ENCODE peak calls at places on chromosomes 7 and 10, in six cellular contexts. One of them, this sample, is unnamed.

GRCh38 chr7:65387893-65388292 is 14.2 kb downstream of the ZNF92 start:
- DNase-seq in activated CD8-positive, alpha-beta memory T cell treated with anti-CD3 and anti-CD28 coated beads, Interleukin-2, amount 10 ng/mL, durations not matched to agents 7 days and 5 days: no peak
- DNase-seq in dermis microvascular lymphatic vessel endothelial cell: no peak
- DNase-seq in skeletal muscle cell: no peak
- DNase-seq in AG10803: no peak
- DNase-seq in esophagus muscularis mucosa: no peak
- DNase-seq in this sample: no peak

GRCh38 chr10:52526251-52526823 is 212.3 kb downstream of the DKK1 start:
- DNase-seq in activated CD8-positive, alpha-beta memory T cell treated with anti-CD3 and anti-CD28 coated beads, Interleukin-2, amount 10 ng/mL, durations not matched to agents 7 days and 5 days: no peak
- DNase-seq in dermis microvascular lymphatic vessel endothelial cell: no peak
- DNase-seq in skeletal muscle cell: no peak
- DNase-seq in AG10803: peak
- DNase-seq in esophagus muscularis mucosa: no peak
- DNase-seq in this sample: no peak

GRCh38 chr10:72098301-72099053 is 10.1 kb upstream of the SPOCK2 start:
- DNase-seq in activated CD8-positive, alpha-beta memory T cell treated with anti-CD3 and anti-CD28 coated beads, Interleukin-2, amount 10 ng/mL, durations not matched to agents 7 days and 5 days: no peak
- DNase-seq in dermis microvascular lymphatic vessel endothelial cell: no peak
- DNase-seq in skeletal muscle cell: no peak
- DNase-seq in AG10803: no peak
- DNase-seq in esophagus muscularis mucosa: peak
- DNase-seq in this sample: no peak

GRCh38 chr10:89659185-89660131 is 14.4 kb upstream of the PANK1 start:
- DNase-seq in activated CD8-positive, alpha-beta memory T cell treated with anti-CD3 and anti-CD28 coated beads, Interleukin-2, amount 10 ng/mL, durations not matched to agents 7 days and 5 days: no peak
- DNase-seq in dermis microvascular lymphatic vessel endothelial cell: no peak
- DNase-seq in skeletal muscle cell: no peak
- DNase-seq in AG10803: peak
- DNase-seq in esophagus muscularis mucosa: no peak
- DNase-seq in this sample: no peak

GRCh38 chr10:13961096-13961495 is 369.6 kb downstream of the FRMD4A start:
- DNase-seq in activated CD8-positive, alpha-beta memory T cell treated with anti-CD3 and anti-CD28 coated beads, Interleukin-2, amount 10 ng/mL, durations not matched to agents 7 days and 5 days: no peak
- DNase-seq in dermis microvascular lymphatic vessel endothelial cell: no peak
- DNase-seq in skeletal muscle cell: peak
- DNase-seq in AG10803: peak
- DNase-seq in esophagus muscularis mucosa: no peak
- DNase-seq in this sample: no peak

GRCh38 chr10:43113201-43113893 is 24.9 kb upstream of the CSGALNACT2 start:
- DNase-seq in activated CD8-positive, alpha-beta memory T cell treated with anti-CD3 and anti-CD28 coated beads, Interleukin-2, amount 10 ng/mL, durations not matched to agents 7 days and 5 days: no peak
- DNase-seq in dermis microvascular lymphatic vessel endothelial cell: no peak
- DNase-seq in skeletal muscle cell: no peak
- DNase-seq in AG10803: no peak
- DNase-seq in esophagus muscularis mucosa: no peak
- DNase-seq in this sample: no peak

GRCh38 chr7:96285579-96285978 is 36.3 kb downstream of the SLC25A13 start:
- DNase-seq in activated CD8-positive, alpha-beta memory T cell treated with anti-CD3 and anti-CD28 coated beads, Interleukin-2, amount 10 ng/mL, durations not matched to agents 7 days and 5 days: peak
- DNase-seq in dermis microvascular lymphatic vessel endothelial cell: no peak
- DNase-seq in skeletal muscle cell: no peak
- DNase-seq in AG10803: no peak
- DNase-seq in esophagus muscularis mucosa: no peak
- DNase-seq in this sample: peak

GRCh38 chr10:28541695-28542365 is 8.9 kb downstream of the WAC start:
- DNase-seq in activated CD8-positive, alpha-beta memory T cell treated with anti-CD3 and anti-CD28 coated beads, Interleukin-2, amount 10 ng/mL, durations not matched to agents 7 days and 5 days: no peak
- DNase-seq in dermis microvascular lymphatic vessel endothelial cell: no peak
- DNase-seq in skeletal muscle cell: no peak
- DNase-seq in AG10803: no peak
- DNase-seq in esophagus muscularis mucosa: no peak
- DNase-seq in this sample: no peak

GRCh38 chr10:22821501-22821900 is 106.4 kb upstream of the ARMC3 start:
- DNase-seq in activated CD8-positive, alpha-beta memory T cell treated with anti-CD3 and anti-CD28 coated beads, Interleukin-2, amount 10 ng/mL, durations not matched to agents 7 days and 5 days: no peak
- DNase-seq in dermis microvascular lymphatic vessel endothelial cell: no peak
- DNase-seq in skeletal muscle cell: no peak
- DNase-seq in AG10803: peak
- DNase-seq in esophagus muscularis mucosa: no peak
- DNase-seq in this sample: no peak

This sample was measured in T-helper 1 cell.